ENCODE peak calls at places on chromosomes 2 and 18, in eight cellular contexts. T, E, K, C, Y, O, Q and M are unnamed samples.
A peak's percentile ranks its signal among the peaks of the same experiment; 100 is the strongest.

GRCh38 chr2:71419145-71419544 is 34.2 kb upstream of the DYSF start:
- DNase-seq in T (no peak), E (no peak), K (no peak), C (no peak), Y (no peak), O (no peak), Q (no peak), M (no peak)

GRCh38 chr2:67719351-67719750 is 322.2 kb downstream of the ETAA1 start:
- DNase-seq in T (no peak), E (no peak), K (no peak), C (no peak), Y (no peak), O (no peak), Q (no peak), M (no peak)

GRCh38 chr2:221629478-221629877 is 57.4 kb upstream of the EPHA4 start:
- DNase-seq in T (peak; percentile 39), E (peak; percentile 89), K (no peak), C (peak; percentile 36), Y (no peak), O (no peak), Q (no peak), M (peak; percentile 6)

GRCh38 chr2:130391872-130392670 is 36.2 kb downstream of the PTPN18 start:
- DNase-seq in T (no peak), E (no peak), K (no peak), C (no peak), Y (no peak), O (no peak), Q (no peak), M (no peak)

GRCh38 chr18:54023471-54023870 is 201.0 kb downstream of the MBD2 start:
- DNase-seq in T (no peak), E (no peak), K (no peak), C (no peak), Y (no peak), O (no peak), Q (no peak), M (no peak)

GRCh38 chr2:152497481-152498052 is 162.6 kb downstream of the FMNL2 start:
- DNase-seq in T (no peak), E (peak; percentile 77), K (no peak), C (no peak), Y (no peak), O (peak; percentile 79), Q (no peak), M (no peak)

GRCh38 chr18:64318547-64318946 is 169.7 kb upstream of the LINC00305 start:
- DNase-seq in T (no peak), E (no peak), K (no peak), C (no peak), Y (no peak), O (no peak), Q (no peak), M (no peak)

GRCh38 chr2:8882094-8882493 is 44.7 kb upstream of the KIDINS220 start:
- DNase-seq in T (no peak), E (peak; percentile 71), K (no peak), C (no peak), Y (no peak), O (no peak), Q (no peak), M (peak; percentile 55)

GRCh38 chr2:119282966-119283511 is 59.4 kb downstream of the STEAP3 start:
- DNase-seq in T (no peak), E (no peak), K (no peak), C (no peak), Y (no peak), O (peak; percentile 30), Q (no peak), M (no peak)

GRCh38 chr2:8003462-8004075 is 678.3 kb upstream of the ID2 start:
- DNase-seq in T (peak; percentile 63), E (no peak), K (no peak), C (peak; percentile 56), Y (no peak), O (no peak), Q (no peak), M (no peak)

GRCh38 chr2:105765415-105766299 is 20.9 kb downstream of the NCK2 start:
- DNase-seq in T (no peak), E (no peak), K (no peak), C (no peak), Y (no peak), O (no peak), Q (no peak), M (no peak)